ENCODE peak calls at places on chromosomes 3 and 15, in four cellular contexts. L is fibroblast of gingiva; G is non-pigmented ciliary epithelial cell; H is stimulated activated CD4-positive, alpha-beta T cell treated with anti-CD3 and anti-CD28 coated beads, Interleukin-1b, Interleukin-23, amount 100 ng/mL, for 4 hours. E is an unnamed sample.
A peak's percentile ranks its signal among the peaks of the same experiment; 100 is the strongest.

GRCh38 chr15:71325461-71325860 is 210.2 kb downstream of the THSD4 start:
- DNase-seq in L (peak; percentile 57), G (no peak), H (no peak), E (no peak)

GRCh38 chr3:193711165-193711485 is 118.1 kb downstream of the OPA1 start:
- DNase-seq in L (no peak), G (no peak), H (no peak), E (no peak)

GRCh38 chr3:40387001-40387894 is at the start of gene ENTPD3:
- DNase-seq in L (no peak), G (no peak), H (peak; percentile 32), E (peak; percentile 33)

GRCh38 chr3:157129782-157130137 is 30.2 kb downstream of the CCNL1 start:
- DNase-seq in L (no peak), G (no peak), H (no peak), E (no peak)

GRCh38 chr3:15839568-15839967 is 41.8 kb upstream of the ANKRD28 start:
- DNase-seq in L (no peak), G (no peak), H (no peak), E (no peak)

GRCh38 chr3:195916291-195916690 is 7.9 kb upstream of the TNK2 start:
- DNase-seq in L (no peak), G (no peak), H (no peak), E (no peak)

GRCh38 chr3:20039765-20040475 is at the start of gene KAT2B:
- DNase-seq in L (peak; percentile 60), G (no peak), H (peak; percentile 78), E (peak; percentile 63)

GRCh38 chr15:70569718-70570231 is 193.6 kb downstream of the UACA start:
- DNase-seq in L (no peak), G (no peak), H (no peak), E (no peak)

GRCh38 chr3:76044601-76045600 is 259.6 kb upstream of the ZNF717 start:
- DNase-seq in L (peak; percentile 56), G (no peak), H (no peak), E (no peak)

GRCh38 chr3:72176537-72177041 is 391.6 kb upstream of the PROK2 start:
- DNase-seq in L (no peak), G (no peak), H (no peak), E (no peak)

GRCh38 chr15:58770519-58770856 is 614 bp upstream of the MINDY2 start:
- DNase-seq in L (peak; percentile 79), G (peak; percentile 70), H (no peak), E (no peak)

GRCh38 chr3:56899851-56900250 is 98.1 kb upstream of the ARHGEF3 start:
- DNase-seq in L (no peak), G (no peak), H (no peak), E (no peak)

GRCh38 chr3:195046441-195046840 is 224.5 kb downstream of the XXYLT1 start:
- DNase-seq in L (no peak), G (no peak), H (no peak), E (no peak)

GRCh38 chr15:76963596-76963995 is 31.3 kb upstream of the PSTPIP1 start:
- DNase-seq in L (no peak), G (no peak), H (no peak), E (no peak)

GRCh38 chr3:192851821-192852352 is 65.8 kb downstream of the MB21D2 start:
- DNase-seq in L (peak; percentile 89), G (no peak), H (no peak), E (peak; percentile 62)

GRCh38 chr3:184739594-184740505 is 28.0 kb upstream of the MAGEF1 start:
- DNase-seq in L (no peak), G (no peak), H (no peak), E (no peak)

GRCh38 chr3:108060331-108060730 is 30.5 kb downstream of the CD47 start:
- DNase-seq in L (peak; percentile 41), G (no peak), H (no peak), E (no peak)

GRCh38 chr3:48039487-48040190 is 23.4 kb upstream of the MAP4 start:
- DNase-seq in L (peak; percentile 63), G (no peak), H (no peak), E (no peak)

E was measured in NCI-H510A.